ENCODE peak calls at places on chromosomes 16 and 17, in five cellular contexts. D is AG09309, E is body of pancreas, Y is pancreas, P is MM.1S. U is an unnamed sample.

GRCh38 chr17:8563024-8563776 is 67.3 kb downstream of the MYH10 start:
- DNase-seq in Y (no peak), D (no peak), P (no peak), E (no peak), U (peak)

GRCh38 chr16:25141648-25142047 is 30.1 kb downstream of the LCMT1 start:
- DNase-seq in P (no peak), E (no peak), Y (no peak), D (no peak), U (no peak)

GRCh38 chr16:1793578-1794220 is at the start of gene IGFALS:
- DNase-seq in D (no peak), E (peak), P (no peak), Y (peak), U (no peak)

GRCh38 chr17:30961213-30962188 is 9.3 kb upstream of the RNF135 start:
- DNase-seq in Y (no peak), E (no peak), D (no peak), P (peak), U (no peak)

GRCh38 chr16:19119564-19119963 is 5.8 kb downstream of the ITPRIPL2 start:
- DNase-seq in Y (no peak), D (peak), P (no peak), E (no peak), U (no peak)

GRCh38 chr16:84648595-84649510 is 542 bp downstream of the KLHL36 start:
- DNase-seq in Y (peak), P (peak), D (no peak), E (peak), U (no peak)

GRCh38 chr16:29896841-29897240 is 2.5 kb downstream of the SEZ6L2 start:
- DNase-seq in D (no peak), E (no peak), P (no peak), Y (no peak), U (no peak)

GRCh38 chr16:61237804-61238485 is 798.3 kb downstream of the CDH8 start:
- DNase-seq in D (no peak), P (peak), E (no peak), Y (no peak), U (no peak)

GRCh38 chr16:66840883-66841282 is 3.3 kb upstream of the CA7 start:
- DNase-seq in D (no peak), E (no peak), P (no peak), Y (no peak), U (no peak)

GRCh38 chr17:18187816-18188761 is 4.5 kb downstream of the ALKBH5 start:
- DNase-seq in P (no peak), E (no peak), D (no peak), Y (no peak), U (no peak)

GRCh38 chr17:841313-841712 is 59.2 kb downstream of the MRM3 start:
- DNase-seq in D (no peak), P (no peak), Y (no peak), E (no peak), U (no peak)

GRCh38 chr16:28872952-28873351 is 5.3 kb upstream of the ATP2A1 start:
- DNase-seq in P (no peak), E (no peak), D (no peak), Y (no peak), U (no peak)

GRCh38 chr16:75023019-75023418 is 24.2 kb downstream of the ZNRF1 start:
- DNase-seq in E (no peak), P (no peak), Y (no peak), D (no peak), U (no peak)

GRCh38 chr16:77327717-77328116 is 107.1 kb downstream of the ADAMTS18 start:
- DNase-seq in P (no peak), Y (no peak), E (no peak), D (no peak), U (no peak)

GRCh38 chr17:65697661-65698060 is 136.2 kb upstream of the AXIN2 start:
- DNase-seq in D (no peak), P (no peak), Y (no peak), E (no peak), U (no peak)

GRCh38 chr17:38702900-38703741 is 2.0 kb upstream of the MLLT6 start:
- DNase-seq in Y (peak), P (peak), E (peak), D (no peak), U (no peak)

GRCh38 chr17:10730956-10731879 is 1.4 kb upstream of the TMEM220 start:
- DNase-seq in E (no peak), D (no peak), Y (no peak), P (no peak), U (no peak)

GRCh38 chr17:7445011-7445927 is at the start of gene CHRNB1:
- DNase-seq in P (no peak), E (peak), Y (peak), D (no peak), U (no peak)

GRCh38 chr16:66562409-66562808 is 3.8 kb upstream of the CMTM1 start:
- DNase-seq in D (no peak), Y (no peak), E (no peak), P (no peak), U (no peak)

GRCh38 chr16:10386517-10387377 is 886 bp downstream of the ATF7IP2 start:
- DNase-seq in P (no peak), E (no peak), D (no peak), Y (no peak), U (no peak)

GRCh38 chr17:7309628-7310027 is 2.2 kb downstream of the EIF5A start:
- DNase-seq in Y (peak), P (no peak), E (no peak), D (no peak), U (no peak)

GRCh38 chr17:62723842-62724241 is 84.3 kb downstream of the MARCHF10 start:
- DNase-seq in E (no peak), Y (no peak), P (no peak), D (no peak), U (no peak)

GRCh38 chr17:57599271-57600045 is 145.6 kb downstream of the CCDC182 start:
- DNase-seq in E (no peak), D (no peak), Y (no peak), P (peak), U (no peak)

GRCh38 chr17:5203178-5203907 is 11.7 kb upstream of the ZNF594 start:
- DNase-seq in P (no peak), Y (no peak), D (no peak), E (no peak), U (no peak)

GRCh38 chr17:42421479-42422332 is 1.4 kb downstream of the CAVIN1 start:
- DNase-seq in D (no peak), P (no peak), E (no peak), Y (peak), U (no peak)

GRCh38 chr17:17494499-17495447 is 1.4 kb downstream of the RASD1 start:
- DNase-seq in E (peak), P (peak), D (no peak), Y (peak), U (no peak)

GRCh38 chr17:29645516-29646051 is 22.9 kb upstream of the CORO6 start:
- DNase-seq in P (no peak), E (peak), D (peak), Y (peak), U (no peak)

GRCh38 chr17:73230088-73230487 is 31.6 kb downstream of the CPSF4L start:
- DNase-seq in E (no peak), D (no peak), P (no peak), Y (no peak), U (no peak)

GRCh38 chr17:73017653-73018052 is 74.8 kb downstream of the SLC39A11 start:
- DNase-seq in Y (no peak), E (no peak), D (peak), P (no peak), U (no peak)

GRCh38 chr16:70151941-70152509 is 21.6 kb upstream of the CLEC18C start:
- DNase-seq in Y (no peak), D (no peak), E (no peak), P (no peak), U (no peak)

GRCh38 chr16:81164481-81164880 is 68.3 kb upstream of the GCSH start:
- DNase-seq in P (no peak), Y (no peak), E (no peak), D (no peak), U (no peak)

GRCh38 chr16:85029413-85029794 is 1.8 kb downstream of the KIAA0513 start:
- DNase-seq in Y (no peak), P (peak), E (peak), D (no peak), U (no peak)

GRCh38 chr16:56792960-56793359 is 63.0 kb downstream of the NUP93 start:
- DNase-seq in P (no peak), Y (no peak), D (no peak), E (no peak), U (no peak)

DNA sequence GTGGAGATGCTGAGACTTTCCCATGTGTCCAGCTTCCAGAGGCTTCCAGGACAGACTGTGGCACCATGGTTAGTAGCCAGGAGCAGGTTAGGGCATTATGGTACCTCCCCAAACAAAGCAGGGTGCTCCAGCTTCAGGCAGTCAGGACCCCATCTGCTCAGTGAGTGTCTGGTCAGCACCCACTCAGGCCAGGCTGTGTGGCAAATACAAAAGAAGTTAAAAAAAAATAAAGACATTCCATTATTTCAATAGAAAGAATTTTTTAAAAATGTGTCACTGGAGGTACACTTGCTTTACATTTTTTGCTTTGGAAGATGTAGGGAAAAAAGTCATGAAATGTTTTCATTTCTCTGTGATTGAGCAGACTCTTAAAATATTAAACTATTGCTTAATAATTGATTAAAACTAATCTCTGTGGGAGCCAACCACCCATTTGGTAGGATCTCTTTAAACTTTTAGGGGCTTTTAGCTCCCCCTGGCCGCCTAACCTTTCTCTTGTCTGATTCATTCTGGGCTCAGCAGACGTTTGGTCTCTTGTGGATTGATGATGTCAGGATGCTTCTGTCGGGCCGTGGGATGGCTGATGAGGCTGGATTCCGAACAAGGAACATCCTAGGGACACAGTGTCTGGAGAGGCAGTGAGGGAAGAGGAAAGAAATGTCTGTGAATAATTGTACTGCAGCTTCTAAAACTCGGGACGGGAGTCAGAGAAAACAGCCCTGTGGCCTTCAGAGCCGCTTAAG is 28.4 kb upstream of the NPTX1 start:
- DNase-seq in D (no peak), E (no peak), Y (no peak), P (no peak), U (no peak)
- TF ChIP-seq CTCF in D (peak), E (no peak), Y (no peak), P (no peak), U (peak)

DNA sequence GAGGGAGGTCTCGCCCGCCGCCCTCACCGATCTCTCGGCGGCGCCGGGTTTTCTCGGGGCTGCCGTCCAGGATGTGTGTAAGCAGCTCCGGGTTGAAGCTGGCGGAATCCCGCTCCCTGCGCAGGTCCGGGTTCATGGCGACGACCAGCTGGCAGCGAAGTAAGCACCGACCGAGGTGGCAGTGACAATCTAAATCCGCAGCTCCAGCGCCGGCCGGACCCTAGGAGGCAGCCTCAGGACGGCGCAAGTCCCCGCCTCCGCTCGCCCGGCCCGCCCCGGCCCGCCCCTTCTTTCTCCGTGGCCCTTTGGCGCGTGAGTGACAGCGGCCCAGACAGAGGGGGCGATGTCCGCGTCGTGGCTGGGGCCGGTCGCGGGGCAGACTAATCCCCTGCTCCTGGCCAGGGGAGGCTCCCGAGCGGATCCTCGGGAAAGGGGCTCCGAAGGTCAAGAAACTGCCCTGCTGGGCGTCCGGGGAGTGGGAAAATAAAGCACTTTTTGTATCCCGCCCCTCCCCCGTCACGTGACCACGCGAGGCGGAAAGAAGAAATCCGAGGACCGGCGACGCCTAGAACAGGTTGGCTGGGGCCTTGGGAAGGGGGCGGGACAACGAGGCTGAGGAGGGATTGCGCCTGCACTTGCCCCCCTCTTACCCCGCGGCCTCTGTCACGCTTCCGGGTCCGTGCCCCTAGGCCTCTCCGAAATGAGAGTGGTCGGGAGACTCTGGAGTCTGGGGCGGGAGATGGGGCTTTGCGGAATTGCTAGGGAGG is at the start of the genes ACOX1 and TEN1:
- DNase-seq in Y (peak), D (peak), P (peak), E (peak), U (peak)
- TF ChIP-seq CTCF in Y (peak), D (no peak), P (peak), E (peak), U (peak)

GRCh38 chr16:12377497-12377896 is 401.0 kb downstream of the SNX29 start:
- DNase-seq in D (no peak), E (no peak), Y (no peak), P (no peak), U (no peak)

GRCh38 chr16:12375341-12375740 is 398.8 kb downstream of the SNX29 start:
- DNase-seq in Y (no peak), D (no peak), P (no peak), E (no peak), U (no peak)

GRCh38 chr16:12381662-12382061 is 405.1 kb downstream of the SNX29 start:
- DNase-seq in Y (no peak), D (no peak), E (no peak), P (no peak), U (no peak)

DNA sequence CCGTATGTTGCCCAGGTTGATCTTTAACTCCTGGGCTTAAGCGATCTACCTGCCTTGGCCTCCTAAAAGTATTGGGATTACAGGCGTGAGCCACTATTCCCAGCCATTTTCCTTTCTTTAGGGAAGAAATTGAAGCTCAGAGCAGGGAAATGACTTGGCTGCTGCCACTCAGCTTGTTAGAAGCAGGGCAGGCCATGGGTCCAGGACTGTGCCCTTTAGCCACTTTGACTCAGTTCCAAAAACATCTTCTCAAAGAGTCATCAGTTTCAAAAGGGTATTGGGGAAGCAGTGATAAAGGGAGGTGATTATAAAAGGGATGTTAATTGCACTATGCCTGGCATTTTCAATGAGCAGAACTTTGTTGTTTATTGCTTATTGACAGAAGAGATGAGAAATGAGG is 402.8 kb downstream of the SNX29 start:
- DNase-seq in Y (no peak), E (no peak), D (no peak), P (no peak), U (no peak)
- TF ChIP-seq CTCF in Y (no peak), E (no peak), D (no peak), P (no peak), U (no peak)

DNA sequence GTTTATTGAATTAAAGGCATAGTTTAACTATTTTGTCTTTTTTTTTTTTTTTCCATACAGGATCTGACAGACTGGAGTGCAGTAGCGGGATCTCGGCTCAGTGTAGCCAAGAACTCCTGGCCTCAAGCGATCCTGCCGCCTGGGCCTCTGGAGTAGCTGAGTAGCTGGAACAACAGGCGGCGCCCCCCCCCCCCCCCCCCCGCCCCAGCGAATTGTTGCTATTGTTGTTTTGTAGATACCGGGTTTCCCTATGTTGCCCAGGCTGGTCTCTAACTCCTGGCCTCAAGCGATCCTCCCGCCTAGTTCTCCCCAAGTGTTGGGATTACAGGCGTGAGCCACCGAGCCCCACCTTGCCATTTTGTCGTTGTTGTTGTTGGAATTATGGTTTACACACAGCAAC is 1.3 kb upstream of the CENPV start:
- DNase-seq in D (no peak), P (no peak), Y (no peak), E (no peak), U (no peak)
- TF ChIP-seq CTCF in D (no peak), P (no peak), Y (no peak), E (no peak), U (no peak)

GRCh38 chr17:74408262-74408661 is 23.6 kb upstream of the GPRC5C start:
- DNase-seq in Y (no peak), E (peak), P (no peak), D (no peak), U (no peak)
- TF ChIP-seq CTCF in Y (no peak), E (no peak), P (no peak), D (no peak), U (no peak)

GRCh38 chr16:50371936-50372595 is 3.3 kb upstream of the BRD7 start:
- DNase-seq in P (no peak), Y (peak), D (no peak), E (peak), U (no peak)
- TF ChIP-seq CTCF in P (no peak), Y (no peak), D (peak), E (no peak), U (peak)

DNA sequence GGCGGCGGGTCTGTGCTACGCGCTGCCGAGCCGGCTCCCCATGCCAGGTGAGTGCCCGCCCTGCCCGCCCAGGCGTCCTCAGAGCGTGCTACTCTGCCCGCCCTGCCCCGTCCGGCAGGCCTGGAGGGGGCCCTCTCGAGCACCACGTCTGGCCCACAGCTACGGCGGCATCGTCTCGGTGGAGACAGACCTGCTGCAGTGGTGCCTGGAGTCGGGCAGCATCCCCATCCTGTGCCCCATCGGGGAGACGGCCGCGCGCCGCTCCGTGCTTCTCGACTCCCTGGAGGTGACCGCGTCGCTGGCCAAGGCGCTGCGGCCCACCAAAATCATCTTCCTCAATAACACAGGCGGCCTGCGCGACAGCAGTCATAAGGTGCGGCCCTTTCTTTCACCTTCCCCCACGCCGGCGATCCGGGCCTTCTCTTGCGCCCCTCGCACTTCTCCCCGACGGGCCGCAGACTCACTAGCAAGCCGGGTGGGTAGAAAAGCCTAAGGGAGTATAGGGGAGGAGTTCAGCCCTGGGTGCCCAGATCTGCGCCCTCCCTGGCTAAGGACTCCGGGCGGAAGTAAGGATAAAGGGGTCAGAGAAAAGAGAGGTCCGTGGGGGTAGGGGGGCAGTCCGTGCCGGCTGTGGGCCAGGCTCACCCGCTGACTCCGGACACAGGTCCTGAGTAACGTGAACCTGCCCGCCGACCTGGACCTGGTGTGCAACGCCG is 1.6 kb downstream of the NAGS start:
- DNase-seq in E (peak), D (no peak), Y (peak), P (peak), U (no peak)
- TF ChIP-seq CTCF in E (no peak), D (peak), Y (no peak), P (peak), U (no peak)

U was measured in D721Med.